ENCODE peak calls at places on chromosomes 13 and 19, in eight cellular contexts. F is suprapubic skin, C is lower leg skin, D is tibial nerve, X is heart left ventricle, J is ovary, Z is spleen, H is A549. I is an unnamed sample.

GRCh38 chr13:32796754-32797153 is 210.5 kb downstream of the PDS5B start:
- DNase-seq in F (no peak), C (no peak), D (no peak), X (no peak), J (no peak), Z (no peak), H (no peak), I (no peak)

GRCh38 chr13:49733181-49733951 is 42.1 kb upstream of the EBPL start:
- DNase-seq in F (no peak), C (no peak), D (no peak), X (no peak), J (no peak), Z (no peak), H (no peak), I (no peak)

GRCh38 chr13:36795463-36795862 is 23.6 kb upstream of the RFXAP start:
- DNase-seq in F (no peak), C (no peak), D (no peak), X (no peak), J (no peak), Z (no peak), H (no peak), I (no peak)

GRCh38 chr19:38526430-38526829 is 91.3 kb downstream of the MAP4K1 start:
- DNase-seq in F (no peak), C (no peak), D (no peak), X (no peak), J (no peak), Z (no peak), H (no peak), I (no peak)

GRCh38 chr19:16524991-16525734 is 17.1 kb downstream of the CHERP start:
- DNase-seq in F (peak; percentile 59), C (no peak), D (no peak), X (no peak), J (no peak), Z (no peak), H (no peak), I (no peak)

GRCh38 chr13:112013665-112014064 is 53.3 kb upstream of the SOX1 start:
- DNase-seq in F (no peak), C (no peak), D (no peak), X (no peak), J (no peak), Z (no peak), H (no peak), I (no peak)

GRCh38 chr13:44373601-44374347 is at the start of gene SERP2:
- DNase-seq in F (peak; percentile 62), C (no peak), D (no peak), X (peak; percentile 53), J (peak; percentile 78), Z (no peak), H (no peak), I (no peak)

GRCh38 chr19:10946964-10947657 is 13.7 kb upstream of the SMARCA4 start:
- DNase-seq in F (no peak), C (no peak), D (no peak), X (no peak), J (no peak), Z (no peak), H (peak; percentile 32), I (no peak)

GRCh38 chr13:44365008-44365407 is 8.6 kb upstream of the SERP2 start:
- DNase-seq in F (no peak), C (no peak), D (no peak), X (no peak), J (no peak), Z (no peak), H (no peak), I (no peak)

GRCh38 chr19:49908480-49909420 is 12.1 kb upstream of the IL4I1 start:
- DNase-seq in F (no peak), C (no peak), D (no peak), X (no peak), J (no peak), Z (no peak), H (no peak), I (no peak)

GRCh38 chr13:65638572-65639168 is 1591.5 kb downstream of the PCDH9 start:
- DNase-seq in F (no peak), C (no peak), D (no peak), X (no peak), J (no peak), Z (no peak), H (peak; percentile 29), I (no peak)

GRCh38 chr13:44267966-44268365 is 105.7 kb upstream of the SERP2 start:
- DNase-seq in F (no peak), C (no peak), D (no peak), X (no peak), J (no peak), Z (no peak), H (peak; percentile 23), I (no peak)

GRCh38 chr19:47227347-47228167 is 3.4 kb downstream of the BBC3 start:
- DNase-seq in F (peak; percentile 97), C (peak; percentile 92), D (peak; percentile 79), X (peak; percentile 96), J (peak; percentile 82), Z (peak; percentile 92), H (peak; percentile 99), I (no peak)

GRCh38 chr19:919157-920050 is 2.3 kb downstream of the KISS1R start:
- DNase-seq in F (no peak), C (no peak), D (no peak), X (no peak), J (no peak), Z (peak; percentile 87), H (no peak), I (no peak)

GRCh38 chr19:916645-917322 is 349 bp upstream of the KISS1R start:
- DNase-seq in F (no peak), C (no peak), D (no peak), X (no peak), J (peak; percentile 69), Z (peak; percentile 80), H (no peak), I (no peak)

GRCh38 chr19:918481-919156 is 1.5 kb downstream of the KISS1R start:
- DNase-seq in F (no peak), C (no peak), D (no peak), X (no peak), J (no peak), Z (peak; percentile 85), H (no peak), I (no peak)

GRCh38 chr19:918152-918437 is 962 bp downstream of the KISS1R start:
- DNase-seq in F (no peak), C (no peak), D (no peak), X (no peak), J (no peak), Z (no peak), H (no peak), I (no peak)

DNA sequence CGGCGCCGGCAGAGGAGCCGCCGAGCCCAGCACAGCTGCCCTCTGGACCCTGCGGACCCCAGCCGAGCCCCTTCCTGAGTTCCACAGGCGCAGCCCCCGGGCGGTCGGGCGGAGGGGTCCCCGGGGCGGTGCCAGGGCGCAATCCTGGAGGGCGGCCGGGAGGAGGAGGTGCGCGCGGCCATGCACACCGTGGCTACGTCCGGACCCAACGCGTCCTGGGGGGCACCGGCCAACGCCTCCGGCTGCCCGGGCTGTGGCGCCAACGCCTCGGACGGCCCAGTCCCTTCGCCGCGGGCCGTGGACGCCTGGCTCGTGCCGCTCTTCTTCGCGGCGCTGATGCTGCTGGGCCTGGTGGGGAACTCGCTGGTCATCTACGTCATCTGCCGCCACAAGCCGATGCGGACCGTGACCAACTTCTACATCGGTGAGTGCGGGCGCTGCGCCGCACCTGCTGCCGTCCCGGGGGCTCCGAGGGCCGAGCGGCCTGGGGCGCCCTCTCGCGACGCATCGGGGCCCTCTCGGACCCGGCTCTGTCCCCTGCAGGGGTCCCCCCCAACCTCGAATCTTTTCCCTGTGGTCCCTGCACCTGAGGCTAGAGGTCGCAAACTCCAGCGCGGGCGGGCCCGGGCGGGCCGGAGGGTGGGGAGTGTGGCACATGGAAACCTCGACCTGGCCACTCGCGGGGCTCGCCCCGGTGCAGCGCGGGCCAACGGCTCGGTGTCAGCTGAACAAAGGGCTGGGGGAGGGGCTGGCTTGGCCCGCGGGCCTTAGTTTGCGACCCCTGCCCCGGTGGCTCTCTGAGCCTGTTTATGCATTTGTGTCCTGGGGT is at the start of gene KISS1R:
- DNase-seq in F (no peak), C (no peak), D (no peak), X (no peak), J (no peak), Z (peak; percentile 92), H (peak; percentile 59), I (peak; percentile 50)
- TF ChIP-seq POLR2A in F (no peak), C (no peak), D (no peak), X (no peak), J (no peak), Z (no peak), H (no peak), I (no peak)

DNA sequence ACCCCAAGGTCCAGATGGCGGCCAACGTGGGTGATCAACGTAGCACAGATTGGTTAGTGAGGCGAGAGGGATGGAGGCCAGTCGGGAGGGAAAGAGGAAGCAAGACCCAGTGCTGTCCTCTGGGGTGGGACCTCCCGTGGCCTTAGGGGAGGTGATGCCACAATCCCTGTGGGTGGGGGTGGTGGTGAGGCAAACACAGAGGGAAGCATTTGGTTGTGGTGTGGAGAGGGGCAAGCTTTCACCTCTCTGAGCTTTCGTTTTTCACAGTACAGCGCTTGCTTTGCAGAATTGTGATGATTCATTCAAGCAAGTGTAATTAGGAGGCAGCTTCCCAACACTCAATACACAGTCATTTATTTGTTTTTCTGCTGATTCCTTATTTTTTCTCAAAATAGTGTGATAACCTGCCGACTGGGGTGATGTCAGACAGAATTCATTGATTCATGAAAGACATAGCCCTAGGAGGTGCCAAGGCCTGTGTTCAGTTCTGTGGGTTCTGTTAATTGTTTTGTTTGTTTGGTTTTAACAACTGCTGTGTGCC is 2.4 kb downstream of the LENG8 start:
- DNase-seq in F (no peak), C (no peak), D (no peak), X (no peak), J (no peak), Z (peak; percentile 74), H (no peak), I (no peak)
- TF ChIP-seq POLR2A in F (no peak), C (no peak), D (no peak), X (no peak), J (no peak), Z (no peak), H (no peak), I (no peak)

DNA sequence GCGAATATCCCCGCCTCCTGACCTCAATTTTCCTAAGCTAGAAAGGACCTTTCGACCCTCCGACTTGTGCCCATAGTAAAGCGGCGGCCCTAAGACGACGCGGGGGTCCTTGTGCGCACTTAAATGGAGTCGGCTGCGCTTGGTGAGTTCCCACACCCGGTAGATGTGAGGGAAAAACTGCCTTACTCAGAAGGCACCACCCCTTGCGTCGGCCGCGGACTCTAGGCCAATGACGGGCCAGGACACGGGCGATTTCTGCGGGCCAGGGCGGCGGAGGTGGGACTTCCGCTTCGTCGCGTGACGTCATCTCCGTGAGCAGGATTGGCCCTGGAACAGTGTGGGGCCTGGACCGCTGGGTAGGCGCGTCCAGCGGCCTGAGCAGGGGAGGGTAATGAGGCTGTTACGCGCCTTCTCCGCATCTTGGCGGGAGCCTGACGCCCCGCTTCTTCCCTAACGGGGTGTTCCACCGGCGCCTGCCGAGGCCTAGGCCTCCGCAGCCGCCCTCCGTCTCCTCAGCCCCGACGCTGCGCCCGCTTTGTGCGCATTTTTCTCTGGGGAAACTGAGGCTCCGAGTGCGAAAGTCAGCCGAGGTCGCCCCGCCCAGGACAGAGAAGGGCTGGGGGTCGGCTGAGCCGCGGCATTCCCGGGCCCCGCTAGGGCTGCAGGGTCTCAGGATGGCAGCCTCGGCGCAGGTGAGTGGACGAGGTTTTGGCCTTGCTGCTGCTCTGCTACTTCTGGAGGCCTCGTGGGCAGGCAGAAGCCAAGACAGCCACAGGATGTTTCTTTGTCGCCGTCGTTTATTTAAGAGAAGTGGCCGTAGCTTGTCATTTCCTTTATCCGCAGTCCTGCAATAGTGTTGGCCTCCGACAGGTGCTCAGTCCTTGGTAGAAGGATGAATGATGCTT is at the start of gene ZNF543:
- DNase-seq in F (peak; percentile 96), C (peak; percentile 94), D (peak; percentile 82), X (peak; percentile 98), J (peak; percentile 94), Z (peak; percentile 98), H (peak; percentile 99), I (peak; percentile 97)
- TF ChIP-seq POLR2A in F (peak; percentile 66), C (no peak), D (no peak), X (peak; percentile 90), J (peak; percentile 60), Z (peak; percentile 7), H (peak; percentile 65), I (peak; percentile 87)

GRCh38 chr13:99985243-99985874 is 3.8 kb downstream of the ZIC2 start:
- DNase-seq in F (no peak), C (no peak), D (no peak), X (no peak), J (peak; percentile 18), Z (no peak), H (no peak), I (no peak)
- TF ChIP-seq POLR2A in F (no peak), C (no peak), D (no peak), X (no peak), J (no peak), Z (no peak), H (no peak), I (no peak)